ENCODE peak calls at places on chromosomes 16 and 17, in eight cellular contexts. One of them, this sample, is unnamed.

GRCh38 chr17:65283704-65284103 is 146.5 kb downstream of the RGS9 start:
- DNase-seq in fibroblast of mammary gland: no peak
- DNase-seq in left ventricle myocardium inferior: no peak
- DNase-seq in HFFc6: no peak
- DNase-seq in neural progenitor cell: no peak
- DNase-seq in NB4: no peak
- DNase-seq in IMR-90: peak; percentile 26
- DNase-seq in CD8-positive, alpha-beta T cell: no peak
- DNase-seq in this sample: no peak

GRCh38 chr17:7560172-7561027 is 1.3 kb upstream of the SENP3 start:
- DNase-seq in fibroblast of mammary gland: peak; percentile 65
- DNase-seq in left ventricle myocardium inferior: peak; percentile 61
- DNase-seq in HFFc6: no peak
- DNase-seq in neural progenitor cell: peak; percentile 90
- DNase-seq in NB4: no peak
- DNase-seq in IMR-90: peak; percentile 49
- DNase-seq in CD8-positive, alpha-beta T cell: peak; percentile 58
- DNase-seq in this sample: no peak

GRCh38 chr17:81885869-81886548 is 5.4 kb downstream of the ALYREF start:
- DNase-seq in fibroblast of mammary gland: peak; percentile 56
- DNase-seq in left ventricle myocardium inferior: no peak
- DNase-seq in HFFc6: peak; percentile 76
- DNase-seq in neural progenitor cell: no peak
- DNase-seq in NB4: peak; percentile 26
- DNase-seq in IMR-90: no peak
- DNase-seq in CD8-positive, alpha-beta T cell: peak; percentile 8
- DNase-seq in this sample: no peak

GRCh38 chr17:10807704-10808128 is 3.8 kb upstream of the TMEM238L start:
- DNase-seq in fibroblast of mammary gland: no peak
- DNase-seq in left ventricle myocardium inferior: no peak
- DNase-seq in HFFc6: no peak
- DNase-seq in neural progenitor cell: no peak
- DNase-seq in NB4: no peak
- DNase-seq in IMR-90: no peak
- DNase-seq in CD8-positive, alpha-beta T cell: no peak
- DNase-seq in this sample: no peak

GRCh38 chr16:83285921-83286320 is 521.9 kb upstream of the HSBP1 start:
- DNase-seq in fibroblast of mammary gland: no peak
- DNase-seq in left ventricle myocardium inferior: no peak
- DNase-seq in HFFc6: no peak
- DNase-seq in neural progenitor cell: no peak
- DNase-seq in NB4: no peak
- DNase-seq in IMR-90: no peak
- DNase-seq in CD8-positive, alpha-beta T cell: no peak
- DNase-seq in this sample: no peak

GRCh38 chr16:73056383-73056782 is 8.5 kb upstream of the ZFHX3 start:
- DNase-seq in fibroblast of mammary gland: no peak
- DNase-seq in left ventricle myocardium inferior: no peak
- DNase-seq in HFFc6: no peak
- DNase-seq in neural progenitor cell: no peak
- DNase-seq in NB4: no peak
- DNase-seq in IMR-90: no peak
- DNase-seq in CD8-positive, alpha-beta T cell: no peak
- DNase-seq in this sample: no peak

GRCh38 chr16:83517398-83517797 is 290.4 kb upstream of the HSBP1 start:
- DNase-seq in fibroblast of mammary gland: no peak
- DNase-seq in left ventricle myocardium inferior: no peak
- DNase-seq in HFFc6: no peak
- DNase-seq in neural progenitor cell: no peak
- DNase-seq in NB4: no peak
- DNase-seq in IMR-90: no peak
- DNase-seq in CD8-positive, alpha-beta T cell: no peak
- DNase-seq in this sample: no peak

GRCh38 chr17:45296833-45297124 is 20.0 kb downstream of the MAP3K14 start:
- DNase-seq in fibroblast of mammary gland: no peak
- DNase-seq in left ventricle myocardium inferior: no peak
- DNase-seq in HFFc6: no peak
- DNase-seq in neural progenitor cell: no peak
- DNase-seq in NB4: no peak
- DNase-seq in IMR-90: no peak
- DNase-seq in CD8-positive, alpha-beta T cell: no peak
- DNase-seq in this sample: no peak

GRCh38 chr16:4512473-4512872 is 26.1 kb downstream of the CDIP1 start:
- DNase-seq in fibroblast of mammary gland: no peak
- DNase-seq in left ventricle myocardium inferior: no peak
- DNase-seq in HFFc6: no peak
- DNase-seq in neural progenitor cell: no peak
- DNase-seq in NB4: no peak
- DNase-seq in IMR-90: peak; percentile 30
- DNase-seq in CD8-positive, alpha-beta T cell: no peak
- DNase-seq in this sample: no peak

GRCh38 chr16:35252356-35252936 is 1793.0 kb downstream of the TP53TG3F start:
- DNase-seq in fibroblast of mammary gland: peak; percentile 6
- DNase-seq in left ventricle myocardium inferior: no peak
- DNase-seq in HFFc6: no peak
- DNase-seq in neural progenitor cell: no peak
- DNase-seq in NB4: peak; percentile 21
- DNase-seq in IMR-90: peak; percentile 1
- DNase-seq in CD8-positive, alpha-beta T cell: no peak
- DNase-seq in this sample: no peak

DNA sequence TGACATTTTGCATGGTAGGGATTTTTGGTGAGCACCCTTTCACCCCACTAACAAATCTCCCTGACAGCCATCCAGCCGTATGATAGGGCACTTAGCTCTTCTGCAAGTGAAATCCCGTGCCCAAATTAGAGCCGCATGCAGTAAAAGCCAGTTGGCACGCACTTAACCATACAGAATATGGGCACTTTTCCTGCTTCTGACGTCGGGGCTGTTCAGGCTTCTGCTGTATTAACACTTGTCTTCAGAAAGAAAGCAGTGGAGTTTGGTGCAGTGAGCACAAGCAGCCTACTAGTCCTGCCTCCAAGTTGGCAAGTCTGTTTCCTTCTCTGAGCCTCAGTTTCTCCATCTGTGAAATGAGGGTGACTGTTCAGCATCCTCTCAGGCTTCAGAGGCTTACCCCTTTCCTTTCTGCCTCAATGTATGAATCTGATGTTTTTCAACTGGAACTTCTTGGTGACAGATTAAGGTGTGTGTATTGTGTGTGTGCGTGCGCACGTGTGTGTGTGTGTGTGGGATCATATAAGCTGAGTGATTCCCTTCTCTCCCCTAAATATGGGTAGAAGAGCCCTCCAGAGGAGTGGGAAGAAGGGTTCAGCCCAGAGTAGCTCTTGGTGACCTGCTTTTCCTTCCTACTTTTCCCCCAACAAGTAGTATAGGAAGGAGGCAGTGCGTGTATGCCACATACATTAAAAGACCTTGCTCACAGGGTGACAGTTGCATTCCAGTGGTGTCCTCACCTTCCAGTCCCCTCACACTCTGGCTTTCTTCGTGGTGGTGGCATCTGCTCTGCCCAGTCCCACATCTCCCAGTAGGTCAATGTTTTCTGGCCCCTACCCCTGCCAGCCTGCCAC is 19.0 kb downstream of the IGF2BP1 start:
- DNase-seq in fibroblast of mammary gland: no peak
- DNase-seq in left ventricle myocardium inferior: no peak
- DNase-seq in HFFc6: no peak
- DNase-seq in neural progenitor cell: no peak
- DNase-seq in NB4: no peak
- DNase-seq in IMR-90: peak; percentile 20
- DNase-seq in CD8-positive, alpha-beta T cell: no peak
- DNase-seq in this sample: no peak
- TF ChIP-seq CTCF in fibroblast of mammary gland: no peak
- TF ChIP-seq CTCF in left ventricle myocardium inferior: no peak
- TF ChIP-seq CTCF in HFFc6: no peak
- TF ChIP-seq CTCF in neural progenitor cell: no peak
- TF ChIP-seq CTCF in NB4: no peak
- TF ChIP-seq CTCF in IMR-90: no peak
- TF ChIP-seq CTCF in CD8-positive, alpha-beta T cell: no peak
- TF ChIP-seq CTCF in this sample: no peak

GRCh38 chr17:18951941-18952842 is at the start of gene SLC5A10:
- DNase-seq in fibroblast of mammary gland: no peak
- DNase-seq in left ventricle myocardium inferior: no peak
- DNase-seq in HFFc6: no peak
- DNase-seq in neural progenitor cell: peak; percentile 47
- DNase-seq in NB4: no peak
- DNase-seq in IMR-90: no peak
- DNase-seq in CD8-positive, alpha-beta T cell: no peak
- DNase-seq in this sample: no peak
- TF ChIP-seq CTCF in fibroblast of mammary gland: peak; percentile 23
- TF ChIP-seq CTCF in left ventricle myocardium inferior: peak; percentile 21
- TF ChIP-seq CTCF in HFFc6: peak; percentile 58
- TF ChIP-seq CTCF in neural progenitor cell: peak; percentile 38
- TF ChIP-seq CTCF in NB4: no peak
- TF ChIP-seq CTCF in IMR-90: peak; percentile 16
- TF ChIP-seq CTCF in CD8-positive, alpha-beta T cell: no peak
- TF ChIP-seq CTCF in this sample: no peak

GRCh38 chr16:66115373-66115772 is 251.1 kb upstream of the CDH5 start:
- DNase-seq in fibroblast of mammary gland: peak; percentile 15
- DNase-seq in left ventricle myocardium inferior: no peak
- DNase-seq in HFFc6: no peak
- DNase-seq in neural progenitor cell: no peak
- DNase-seq in NB4: peak; percentile 23
- DNase-seq in IMR-90: no peak
- DNase-seq in CD8-positive, alpha-beta T cell: no peak
- DNase-seq in this sample: no peak
- TF ChIP-seq CTCF in fibroblast of mammary gland: peak; percentile 20
- TF ChIP-seq CTCF in left ventricle myocardium inferior: no peak
- TF ChIP-seq CTCF in HFFc6: no peak
- TF ChIP-seq CTCF in neural progenitor cell: peak; percentile 31
- TF ChIP-seq CTCF in NB4: peak; percentile 41
- TF ChIP-seq CTCF in IMR-90: no peak
- TF ChIP-seq CTCF in CD8-positive, alpha-beta T cell: no peak
- TF ChIP-seq CTCF in this sample: no peak

GRCh38 chr16:49560018-49560830 is 186.6 kb downstream of the C16orf78 start:
- DNase-seq in fibroblast of mammary gland: peak; percentile 25
- DNase-seq in left ventricle myocardium inferior: no peak
- DNase-seq in HFFc6: no peak
- DNase-seq in neural progenitor cell: no peak
- DNase-seq in NB4: no peak
- DNase-seq in IMR-90: no peak
- DNase-seq in CD8-positive, alpha-beta T cell: no peak
- DNase-seq in this sample: no peak

GRCh38 chr16:49557070-49557446 is 183.5 kb downstream of the C16orf78 start:
- DNase-seq in fibroblast of mammary gland: no peak
- DNase-seq in left ventricle myocardium inferior: no peak
- DNase-seq in HFFc6: no peak
- DNase-seq in neural progenitor cell: peak; percentile 91
- DNase-seq in NB4: no peak
- DNase-seq in IMR-90: no peak
- DNase-seq in CD8-positive, alpha-beta T cell: no peak
- DNase-seq in this sample: no peak

GRCh38 chr16:49559242-49559641 is 185.6 kb downstream of the C16orf78 start:
- DNase-seq in fibroblast of mammary gland: no peak
- DNase-seq in left ventricle myocardium inferior: no peak
- DNase-seq in HFFc6: no peak
- DNase-seq in neural progenitor cell: no peak
- DNase-seq in NB4: no peak
- DNase-seq in IMR-90: no peak
- DNase-seq in CD8-positive, alpha-beta T cell: no peak
- DNase-seq in this sample: no peak

GRCh38 chr16:49558451-49558850 is 184.8 kb downstream of the C16orf78 start:
- DNase-seq in fibroblast of mammary gland: no peak
- DNase-seq in left ventricle myocardium inferior: no peak
- DNase-seq in HFFc6: no peak
- DNase-seq in neural progenitor cell: no peak
- DNase-seq in NB4: no peak
- DNase-seq in IMR-90: no peak
- DNase-seq in CD8-positive, alpha-beta T cell: no peak
- DNase-seq in this sample: no peak

GRCh38 chr16:49556252-49557069 is 182.9 kb downstream of the C16orf78 start:
- DNase-seq in fibroblast of mammary gland: peak; percentile 21
- DNase-seq in left ventricle myocardium inferior: no peak
- DNase-seq in HFFc6: no peak
- DNase-seq in neural progenitor cell: peak; percentile 82
- DNase-seq in NB4: peak; percentile 40
- DNase-seq in IMR-90: peak; percentile 35
- DNase-seq in CD8-positive, alpha-beta T cell: no peak
- DNase-seq in this sample: no peak
- TF ChIP-seq CTCF in fibroblast of mammary gland: peak; percentile 19
- TF ChIP-seq CTCF in left ventricle myocardium inferior: peak; percentile 68
- TF ChIP-seq CTCF in HFFc6: peak; percentile 45
- TF ChIP-seq CTCF in neural progenitor cell: peak; percentile 74
- TF ChIP-seq CTCF in NB4: peak; percentile 39
- TF ChIP-seq CTCF in IMR-90: peak; percentile 34
- TF ChIP-seq CTCF in CD8-positive, alpha-beta T cell: no peak
- TF ChIP-seq CTCF in this sample: no peak

GRCh38 chr16:9297437-9298113 is 206.1 kb downstream of the HAPSTR1 start:
- DNase-seq in fibroblast of mammary gland: peak; percentile 16
- DNase-seq in left ventricle myocardium inferior: no peak
- DNase-seq in HFFc6: no peak
- DNase-seq in neural progenitor cell: peak; percentile 61
- DNase-seq in NB4: peak; percentile 21
- DNase-seq in IMR-90: no peak
- DNase-seq in CD8-positive, alpha-beta T cell: no peak
- DNase-seq in this sample: no peak
- TF ChIP-seq CTCF in fibroblast of mammary gland: peak; percentile 39
- TF ChIP-seq CTCF in left ventricle myocardium inferior: peak; percentile 68
- TF ChIP-seq CTCF in HFFc6: peak; percentile 69
- TF ChIP-seq CTCF in neural progenitor cell: peak; percentile 64
- TF ChIP-seq CTCF in NB4: peak; percentile 54
- TF ChIP-seq CTCF in IMR-90: no peak
- TF ChIP-seq CTCF in CD8-positive, alpha-beta T cell: no peak
- TF ChIP-seq CTCF in this sample: peak; percentile 63

DNA sequence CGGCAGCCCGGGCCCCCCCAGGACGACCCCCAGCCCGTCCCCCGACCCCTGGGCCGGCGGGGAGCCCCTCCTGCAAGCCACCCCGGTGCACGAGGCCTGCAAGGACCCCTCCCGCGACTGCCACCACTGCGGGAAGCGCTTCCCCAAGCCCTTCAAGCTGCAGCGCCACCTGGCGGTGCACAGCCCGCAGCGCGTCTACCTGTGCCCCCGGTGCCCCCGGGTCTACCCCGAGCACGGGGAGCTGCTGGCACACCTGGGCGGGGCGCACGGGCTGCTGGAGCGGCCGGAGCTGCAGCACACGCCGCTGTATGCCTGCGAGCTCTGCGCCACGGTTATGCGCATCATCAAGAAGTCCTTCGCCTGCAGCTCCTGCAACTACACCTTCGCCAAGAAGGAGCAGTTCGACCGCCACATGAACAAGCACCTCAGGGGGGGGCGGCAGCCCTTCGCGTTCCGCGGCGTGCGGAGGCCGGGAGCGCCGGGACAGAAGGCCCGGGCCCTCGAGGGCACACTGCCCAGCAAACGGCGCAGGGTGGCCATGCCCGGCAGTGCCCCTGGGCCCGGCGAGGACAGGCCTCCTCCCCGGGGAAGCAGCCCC is 15.6 kb upstream of the ZFPM1 start:
- DNase-seq in fibroblast of mammary gland: peak; percentile 29
- DNase-seq in left ventricle myocardium inferior: peak; percentile 51
- DNase-seq in HFFc6: no peak
- DNase-seq in neural progenitor cell: peak; percentile 87
- DNase-seq in NB4: peak; percentile 75
- DNase-seq in IMR-90: peak; percentile 27
- DNase-seq in CD8-positive, alpha-beta T cell: peak; percentile 64
- DNase-seq in this sample: no peak
- TF ChIP-seq CTCF in fibroblast of mammary gland: peak; percentile 56
- TF ChIP-seq CTCF in left ventricle myocardium inferior: peak; percentile 91
- TF ChIP-seq CTCF in HFFc6: peak; percentile 81
- TF ChIP-seq CTCF in neural progenitor cell: peak; percentile 92
- TF ChIP-seq CTCF in NB4: peak; percentile 87
- TF ChIP-seq CTCF in IMR-90: peak; percentile 54
- TF ChIP-seq CTCF in CD8-positive, alpha-beta T cell: peak; percentile 73
- TF ChIP-seq CTCF in this sample: peak; percentile 85

This sample was measured in coronary artery.